ENCODE peak calls at places on chromosomes 6 and 20, in eight cellular contexts. K, U, F, W, C, J, O and H are unnamed samples.

GRCh38 chr6:148398686-148399085 is 56.0 kb downstream of the SASH1 start:
- DNase-seq in O (no peak), U (no peak), J (no peak), F (no peak), C (no peak), W (no peak), K (no peak), H (no peak)

GRCh38 chr6:87237804-87238203 is 82.4 kb downstream of the ZNF292 start:
- DNase-seq in U (no peak), F (no peak), K (no peak), W (peak), C (peak), O (peak), J (no peak), H (no peak)

GRCh38 chr20:54397292-54398155 is 77.9 kb upstream of the DOK5 start:
- DNase-seq in C (no peak), O (no peak), W (no peak), K (no peak), U (no peak), J (no peak), F (no peak), H (no peak)

GRCh38 chr6:122839477-122839876 is 50.4 kb downstream of the SMPDL3A start:
- DNase-seq in J (peak), U (no peak), W (peak), F (peak), C (peak), K (peak), O (peak), H (no peak)

GRCh38 chr6:168576388-168576787 is 135.4 kb downstream of the SMOC2 start:
- DNase-seq in F (no peak), K (no peak), C (no peak), O (no peak), U (no peak), W (no peak), J (no peak), H (no peak)

GRCh38 chr20:61805365-61805764 is 260.3 kb downstream of the TAF4 start:
- DNase-seq in O (no peak), F (no peak), W (no peak), C (no peak), U (peak), J (no peak), K (no peak), H (peak)

GRCh38 chr6:7542065-7542877 is 800 bp downstream of the DSP start:
- DNase-seq in K (peak), C (no peak), O (peak), J (no peak), F (no peak), W (no peak), U (peak), H (peak)

GRCh38 chr6:47853766-47854165 is 71.9 kb downstream of the OPN5 start:
- DNase-seq in F (no peak), J (no peak), C (no peak), U (no peak), W (no peak), K (no peak), O (no peak), H (no peak)

GRCh38 chr6:81145506-81145905 is 607.0 kb downstream of the TENT5A start:
- DNase-seq in C (no peak), J (no peak), O (no peak), U (no peak), K (no peak), W (no peak), F (no peak), H (no peak)

GRCh38 chr6:167292301-167293087 is 1.4 kb downstream of the UNC93A start:
- DNase-seq in O (no peak), U (no peak), K (no peak), W (no peak), F (no peak), J (no peak), C (no peak), H (peak)

GRCh38 chr20:41862476-41862875 is 244.3 kb upstream of the CHD6 start:
- DNase-seq in F (no peak), K (no peak), C (no peak), U (no peak), J (no peak), W (no peak), O (no peak), H (no peak)

GRCh38 chr6:151060096-151060741 is 179.5 kb upstream of the AKAP12 start:
- DNase-seq in J (no peak), O (no peak), F (no peak), W (peak), K (no peak), C (peak), U (no peak), H (no peak)

GRCh38 chr20:34544109-34544793 is 14.3 kb upstream of the MAP1LC3A start:
- DNase-seq in J (no peak), F (no peak), U (no peak), C (no peak), W (no peak), K (no peak), O (no peak), H (no peak)

GRCh38 chr6:134063121-134063965 is 10.9 kb upstream of the SLC2A12 start:
- DNase-seq in C (no peak), F (no peak), U (no peak), O (no peak), W (no peak), K (no peak), J (no peak), H (no peak)

GRCh38 chr6:107555449-107555848 is 65.5 kb downstream of the SOBP start:
- DNase-seq in J (no peak), K (no peak), U (no peak), W (no peak), F (peak), O (no peak), C (no peak), H (no peak)

GRCh38 chr20:36670665-36671357 is 24.8 kb upstream of the SLA2 start:
- DNase-seq in C (no peak), W (no peak), F (no peak), J (no peak), U (no peak), O (no peak), K (no peak), H (no peak)

GRCh38 chr20:36663026-36663425 is 17.0 kb upstream of the SLA2 start:
- DNase-seq in O (no peak), W (no peak), U (no peak), K (no peak), F (no peak), C (no peak), J (no peak), H (no peak)

GRCh38 chr20:36666181-36666740 is 20.3 kb upstream of the SLA2 start:
- DNase-seq in C (peak), F (no peak), U (no peak), O (no peak), J (no peak), W (no peak), K (no peak), H (no peak)
- TF ChIP-seq CTCF in C (peak), F (peak), U (peak), O (peak), J (peak), W (peak), K (peak), H (peak)

DNA sequence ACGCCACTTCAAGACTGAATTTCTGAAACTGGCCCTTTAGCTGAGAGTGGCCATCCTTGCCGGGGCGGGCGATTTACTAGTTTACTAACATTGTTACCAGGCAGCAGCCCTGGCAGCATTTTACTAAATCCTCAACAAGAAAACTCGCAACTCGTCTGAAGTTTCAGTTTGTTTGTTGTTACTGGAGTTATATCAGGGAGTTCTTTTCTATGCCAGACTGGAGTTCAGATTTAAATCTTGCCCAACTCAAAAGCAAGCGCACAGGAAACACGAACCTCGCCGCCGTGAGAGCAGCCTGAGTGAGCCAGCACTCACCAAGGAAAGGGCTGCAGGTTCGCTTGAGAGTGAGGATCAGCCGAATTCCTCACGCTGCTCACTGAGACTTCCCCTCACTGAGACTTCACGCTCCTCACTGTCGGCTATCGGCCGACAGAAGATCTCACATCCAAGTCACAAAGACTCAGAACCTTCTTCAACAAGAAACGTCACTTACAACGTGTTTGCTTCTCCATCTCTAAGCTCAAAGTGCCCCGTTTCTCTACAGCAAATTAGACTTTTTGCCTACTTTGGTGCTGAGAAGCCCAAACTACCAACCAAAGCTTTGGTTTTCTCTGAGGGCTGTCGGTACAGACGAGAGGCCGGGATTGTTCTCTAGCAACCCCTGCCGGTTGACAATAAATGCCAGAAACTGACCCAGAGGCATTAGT is 78.9 kb downstream of the OLIG3 start:
- DNase-seq in J (no peak), U (peak), W (peak), K (peak), F (peak), O (peak), C (peak), H (peak)
- TF ChIP-seq CTCF in J (peak), U (peak), W (peak), K (peak), F (peak), O (peak), C (peak), H (peak)

DNA sequence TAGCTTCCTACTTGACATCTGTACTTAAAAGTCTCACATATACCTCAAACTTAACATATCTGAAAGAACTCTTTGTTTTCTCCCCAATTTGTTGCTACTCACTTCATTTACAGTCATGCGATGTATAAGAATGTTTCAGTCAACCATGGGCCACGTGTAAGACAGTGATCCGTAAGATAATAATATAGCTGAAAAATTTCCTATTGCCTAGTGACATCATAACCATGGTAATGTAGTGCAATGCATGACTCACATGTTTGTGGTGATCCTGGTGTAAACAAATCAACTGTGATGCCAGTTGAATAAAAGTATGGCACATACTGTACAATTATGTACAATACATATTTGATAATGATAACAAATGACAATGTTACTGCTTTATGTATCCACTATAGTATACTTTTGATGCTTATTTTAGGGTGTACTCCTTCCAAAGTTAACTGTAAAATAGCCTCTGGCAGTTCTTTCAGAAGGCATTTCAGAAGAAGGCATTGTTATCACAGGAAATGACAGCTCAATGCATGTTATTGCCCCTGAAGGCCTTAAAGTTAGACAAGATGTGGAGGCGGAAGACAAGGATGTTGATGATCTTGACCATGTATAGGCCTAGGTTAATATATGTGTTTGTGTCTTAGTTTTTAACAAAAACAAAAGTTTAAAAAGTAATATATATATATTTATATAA is 579.0 kb downstream of the EPHA7 start:
- DNase-seq in C (no peak), F (no peak), U (no peak), J (no peak), W (no peak), O (no peak), K (no peak), H (no peak)
- TF ChIP-seq CTCF in C (no peak), F (no peak), U (no peak), J (no peak), W (no peak), O (no peak), K (no peak), H (no peak)

DNA sequence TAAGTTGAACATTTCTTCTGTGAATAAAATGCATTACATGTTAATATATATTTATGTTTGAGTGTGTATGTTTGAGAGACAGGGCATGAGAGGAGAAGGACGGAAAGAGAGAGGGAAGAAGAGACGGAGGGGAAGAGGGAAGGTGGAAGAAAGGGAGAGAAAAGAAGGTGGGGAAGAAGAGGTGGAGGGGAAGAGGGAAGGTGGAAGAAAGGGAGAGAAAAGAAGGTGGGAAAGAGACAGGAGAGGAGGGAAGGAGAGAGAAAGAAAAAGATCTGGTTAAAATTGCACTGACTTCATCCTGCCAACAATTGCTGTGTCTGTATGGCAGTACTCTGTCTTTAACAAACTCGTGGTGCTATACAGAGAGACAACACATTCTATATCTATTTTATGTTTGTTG is 29.0 kb downstream of the FAM83B start:
- DNase-seq in W (no peak), U (no peak), J (no peak), F (no peak), K (no peak), C (no peak), O (no peak), H (no peak)
- TF ChIP-seq CTCF in W (no peak), U (no peak), J (no peak), F (no peak), K (no peak), C (no peak), O (no peak), H (no peak)